ENCODE peak calls at places on chromosomes 6 and 20, in nine cellular contexts. One of them, this sample, is unnamed.
A peak's percentile ranks its signal among the peaks of the same experiment; 100 is the strongest.

GRCh38 chr6:151475653-151476523 is 17.9 kb upstream of the CCDC170 start:
- DNase-seq in upper lobe of left lung: peak; percentile 37
- DNase-seq in AG04449: no peak
- DNase-seq in tibial artery: no peak
- DNase-seq in AG09309: no peak
- DNase-seq in brain microvascular endothelial cell: peak; percentile 36
- DNase-seq in endodermal cell: peak; percentile 72
- DNase-seq in ovary: no peak
- DNase-seq in cardiac muscle cell: peak; percentile 69
- DNase-seq in this sample: peak; percentile 63

GRCh38 chr6:149202967-149203366 is 114.5 kb upstream of the TAB2 start:
- DNase-seq in cardiac muscle cell: no peak
- DNase-seq in endodermal cell: peak; percentile 56
- DNase-seq in brain microvascular endothelial cell: no peak
- DNase-seq in ovary: no peak
- DNase-seq in AG04449: no peak
- DNase-seq in tibial artery: no peak
- DNase-seq in upper lobe of left lung: no peak
- DNase-seq in AG09309: no peak
- DNase-seq in this sample: no peak

GRCh38 chr20:10492065-10492464 is 57.0 kb downstream of the SLX4IP start:
- DNase-seq in ovary: no peak
- DNase-seq in brain microvascular endothelial cell: peak; percentile 61
- DNase-seq in cardiac muscle cell: peak; percentile 84
- DNase-seq in upper lobe of left lung: peak; percentile 70
- DNase-seq in AG09309: peak; percentile 46
- DNase-seq in endodermal cell: no peak
- DNase-seq in AG04449: no peak
- DNase-seq in tibial artery: no peak
- DNase-seq in this sample: peak; percentile 78

GRCh38 chr20:21303872-21304586 is 898 bp downstream of the XRN2 start:
- DNase-seq in tibial artery: no peak
- DNase-seq in brain microvascular endothelial cell: no peak
- DNase-seq in AG09309: no peak
- DNase-seq in AG04449: no peak
- DNase-seq in upper lobe of left lung: no peak
- DNase-seq in cardiac muscle cell: peak; percentile 36
- DNase-seq in ovary: no peak
- DNase-seq in endodermal cell: no peak
- DNase-seq in this sample: no peak

GRCh38 chr20:32638848-32639247 is 34.9 kb downstream of the C20orf203 start:
- DNase-seq in upper lobe of left lung: no peak
- DNase-seq in brain microvascular endothelial cell: no peak
- DNase-seq in ovary: peak; percentile 54
- DNase-seq in endodermal cell: peak; percentile 65
- DNase-seq in AG09309: no peak
- DNase-seq in tibial artery: no peak
- DNase-seq in AG04449: no peak
- DNase-seq in cardiac muscle cell: peak; percentile 50
- DNase-seq in this sample: no peak

GRCh38 chr20:34705383-34706021 is 1.4 kb downstream of the TP53INP2 start:
- DNase-seq in upper lobe of left lung: peak; percentile 61
- DNase-seq in endodermal cell: peak; percentile 62
- DNase-seq in AG09309: no peak
- DNase-seq in ovary: no peak
- DNase-seq in brain microvascular endothelial cell: peak; percentile 20
- DNase-seq in cardiac muscle cell: peak; percentile 16
- DNase-seq in AG04449: no peak
- DNase-seq in tibial artery: peak; percentile 68
- DNase-seq in this sample: peak; percentile 69

GRCh38 chr6:113073611-113074191 is 726.6 kb downstream of the RFPL4B start:
- DNase-seq in cardiac muscle cell: peak; percentile 63
- DNase-seq in AG04449: peak; percentile 16
- DNase-seq in AG09309: no peak
- DNase-seq in endodermal cell: no peak
- DNase-seq in ovary: no peak
- DNase-seq in brain microvascular endothelial cell: no peak
- DNase-seq in tibial artery: no peak
- DNase-seq in upper lobe of left lung: no peak
- DNase-seq in this sample: peak; percentile 38

GRCh38 chr20:3632311-3633004 is 30.7 kb downstream of the GFRA4 start:
- DNase-seq in AG04449: no peak
- DNase-seq in upper lobe of left lung: no peak
- DNase-seq in endodermal cell: no peak
- DNase-seq in ovary: no peak
- DNase-seq in brain microvascular endothelial cell: no peak
- DNase-seq in tibial artery: no peak
- DNase-seq in cardiac muscle cell: no peak
- DNase-seq in AG09309: no peak
- DNase-seq in this sample: no peak

GRCh38 chr20:25398363-25399037 is 7.9 kb upstream of the ABHD12 start:
- DNase-seq in upper lobe of left lung: no peak
- DNase-seq in tibial artery: no peak
- DNase-seq in brain microvascular endothelial cell: no peak
- DNase-seq in cardiac muscle cell: no peak
- DNase-seq in AG04449: no peak
- DNase-seq in ovary: no peak
- DNase-seq in AG09309: no peak
- DNase-seq in endodermal cell: no peak
- DNase-seq in this sample: peak; percentile 48

GRCh38 chr6:138545621-138545980 is 46.3 kb upstream of the NHSL1 start:
- DNase-seq in brain microvascular endothelial cell: peak; percentile 74
- DNase-seq in endodermal cell: peak; percentile 95
- DNase-seq in tibial artery: peak; percentile 74
- DNase-seq in ovary: peak; percentile 52
- DNase-seq in AG04449: no peak
- DNase-seq in cardiac muscle cell: peak; percentile 89
- DNase-seq in AG09309: no peak
- DNase-seq in upper lobe of left lung: peak; percentile 82
- DNase-seq in this sample: peak; percentile 56

GRCh38 chr6:124434416-124434815 is 527.8 kb upstream of the RNF217 start:
- DNase-seq in ovary: no peak
- DNase-seq in tibial artery: no peak
- DNase-seq in endodermal cell: no peak
- DNase-seq in AG09309: no peak
- DNase-seq in AG04449: no peak
- DNase-seq in upper lobe of left lung: no peak
- DNase-seq in brain microvascular endothelial cell: no peak
- DNase-seq in cardiac muscle cell: no peak
- DNase-seq in this sample: peak; percentile 0

GRCh38 chr6:119351005-119351394 is 1.4 kb upstream of the MAN1A1 start:
- DNase-seq in upper lobe of left lung: no peak
- DNase-seq in AG04449: no peak
- DNase-seq in cardiac muscle cell: peak; percentile 73
- DNase-seq in AG09309: peak; percentile 17
- DNase-seq in ovary: no peak
- DNase-seq in brain microvascular endothelial cell: no peak
- DNase-seq in tibial artery: no peak
- DNase-seq in endodermal cell: no peak
- DNase-seq in this sample: peak; percentile 67

GRCh38 chr20:10167025-10167424 is 51.6 kb upstream of the SNAP25 start:
- DNase-seq in cardiac muscle cell: no peak
- DNase-seq in tibial artery: no peak
- DNase-seq in ovary: no peak
- DNase-seq in AG04449: no peak
- DNase-seq in endodermal cell: no peak
- DNase-seq in brain microvascular endothelial cell: no peak
- DNase-seq in AG09309: no peak
- DNase-seq in upper lobe of left lung: no peak
- DNase-seq in this sample: no peak

GRCh38 chr20:64077876-64078551 is 1.3 kb downstream of the RGS19 start:
- DNase-seq in ovary: no peak
- DNase-seq in endodermal cell: peak; percentile 68
- DNase-seq in tibial artery: no peak
- DNase-seq in AG04449: no peak
- DNase-seq in AG09309: no peak
- DNase-seq in brain microvascular endothelial cell: no peak
- DNase-seq in cardiac muscle cell: no peak
- DNase-seq in upper lobe of left lung: peak; percentile 71
- DNase-seq in this sample: no peak

GRCh38 chr20:4720977-4721349 is 746 bp upstream of the PRND start:
- DNase-seq in endodermal cell: peak; percentile 64
- DNase-seq in ovary: peak; percentile 44
- DNase-seq in brain microvascular endothelial cell: no peak
- DNase-seq in AG09309: no peak
- DNase-seq in upper lobe of left lung: no peak
- DNase-seq in tibial artery: no peak
- DNase-seq in AG04449: no peak
- DNase-seq in cardiac muscle cell: no peak
- DNase-seq in this sample: no peak

DNA sequence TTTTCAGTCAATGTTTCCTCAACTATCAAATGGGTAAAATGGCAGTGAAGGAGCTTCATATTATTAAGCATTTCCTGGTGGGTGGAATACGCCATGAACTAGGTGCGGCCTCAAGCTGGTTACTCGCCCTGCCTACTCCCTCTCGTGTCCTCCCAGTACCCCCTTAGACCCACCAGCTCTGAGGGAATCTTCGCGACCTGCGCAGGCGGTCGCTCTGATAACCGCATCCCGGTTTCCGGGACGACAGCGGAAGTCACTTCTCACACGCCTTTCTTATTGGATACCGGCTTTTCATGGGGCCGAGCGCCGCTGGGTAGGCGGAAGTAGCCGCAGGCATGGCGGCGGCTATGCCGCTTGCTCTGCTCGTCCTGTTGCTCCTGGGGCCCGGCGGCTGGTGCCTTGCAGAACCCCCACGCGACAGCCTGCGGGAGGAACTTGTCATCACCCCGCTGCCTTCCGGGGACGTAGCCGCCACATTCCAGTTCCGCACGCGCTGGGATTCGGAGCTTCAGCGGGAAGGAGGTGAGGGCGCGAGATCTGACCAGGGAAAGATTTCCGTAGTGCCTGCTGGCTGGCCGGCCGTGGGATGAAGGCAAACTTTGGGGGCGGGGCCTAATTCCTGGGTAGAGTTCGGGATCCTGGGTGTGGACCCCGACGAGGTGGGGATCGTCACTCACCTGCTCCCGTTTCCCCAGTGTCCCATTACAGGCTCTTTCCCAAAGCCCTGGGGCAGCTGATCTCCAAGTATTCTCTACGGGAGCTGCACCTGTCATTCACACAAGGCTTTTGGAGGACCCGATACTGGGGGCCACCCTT is at the start of gene PIGT:
- DNase-seq in brain microvascular endothelial cell: peak; percentile 76
- DNase-seq in ovary: peak; percentile 79
- DNase-seq in AG09309: peak; percentile 20
- DNase-seq in endodermal cell: peak; percentile 93
- DNase-seq in upper lobe of left lung: peak; percentile 91
- DNase-seq in AG04449: no peak
- DNase-seq in tibial artery: peak; percentile 92
- DNase-seq in cardiac muscle cell: peak; percentile 79
- DNase-seq in this sample: peak; percentile 81
- TF ChIP-seq CTCF in brain microvascular endothelial cell: no peak
- TF ChIP-seq CTCF in ovary: no peak
- TF ChIP-seq CTCF in AG09309: no peak
- TF ChIP-seq CTCF in endodermal cell: no peak
- TF ChIP-seq CTCF in upper lobe of left lung: peak; percentile 23
- TF ChIP-seq CTCF in AG04449: no peak
- TF ChIP-seq CTCF in tibial artery: no peak
- TF ChIP-seq CTCF in cardiac muscle cell: no peak
- TF ChIP-seq CTCF in this sample: no peak

DNA sequence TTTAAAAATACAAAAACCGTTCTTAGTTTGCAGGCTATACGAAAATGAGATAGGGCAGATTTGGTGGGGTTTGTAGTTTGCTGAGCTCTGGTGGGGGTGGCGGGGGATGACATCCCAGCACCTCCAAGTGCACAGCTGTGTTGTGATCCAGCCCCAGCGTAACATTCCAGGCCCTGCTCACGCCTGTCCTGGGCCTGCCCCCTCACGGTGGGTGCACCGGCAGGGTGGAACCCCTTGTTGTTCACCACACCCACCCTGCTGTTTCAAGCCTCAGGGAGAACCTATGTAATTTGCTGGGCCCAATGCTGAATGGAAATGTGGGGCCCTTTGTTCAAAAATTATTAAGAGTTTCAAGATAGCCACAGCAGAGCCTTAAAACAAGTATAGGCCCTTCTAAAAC is 25.0 kb downstream of the ARMC2 start:
- DNase-seq in endodermal cell: no peak
- DNase-seq in AG04449: no peak
- DNase-seq in brain microvascular endothelial cell: no peak
- DNase-seq in AG09309: no peak
- DNase-seq in tibial artery: no peak
- DNase-seq in upper lobe of left lung: no peak
- DNase-seq in ovary: no peak
- DNase-seq in cardiac muscle cell: no peak
- DNase-seq in this sample: no peak
- H3K4me3 ChIP-seq in endodermal cell: no peak overlapping the region
- H3K4me3 ChIP-seq in AG04449: no peak overlapping the region
- H3K4me3 ChIP-seq in brain microvascular endothelial cell: no peak overlapping the region
- H3K4me3 ChIP-seq in AG09309: no peak overlapping the region
- H3K4me3 ChIP-seq in tibial artery: no peak overlapping the region
- H3K4me3 ChIP-seq in upper lobe of left lung: no peak overlapping the region
- H3K4me3 ChIP-seq in ovary: no peak overlapping the region
- H3K4me3 ChIP-seq in cardiac muscle cell: no peak overlapping the region
- H3K4me3 ChIP-seq in this sample: no peak overlapping the region

GRCh38 chr20:51712501-51713212 is 55.5 kb downstream of the ATP9A start:
- DNase-seq in AG04449: no peak
- DNase-seq in cardiac muscle cell: peak; percentile 57
- DNase-seq in tibial artery: no peak
- DNase-seq in AG09309: no peak
- DNase-seq in endodermal cell: peak; percentile 82
- DNase-seq in brain microvascular endothelial cell: peak; percentile 21
- DNase-seq in upper lobe of left lung: no peak
- DNase-seq in ovary: no peak
- DNase-seq in this sample: peak; percentile 34
- TF ChIP-seq CTCF in AG04449: peak; percentile 48
- TF ChIP-seq CTCF in cardiac muscle cell: peak; percentile 78
- TF ChIP-seq CTCF in tibial artery: peak; percentile 22
- TF ChIP-seq CTCF in AG09309: peak; percentile 41
- TF ChIP-seq CTCF in endodermal cell: peak; percentile 82
- TF ChIP-seq CTCF in brain microvascular endothelial cell: peak; percentile 83
- TF ChIP-seq CTCF in upper lobe of left lung: no peak
- TF ChIP-seq CTCF in ovary: no peak
- TF ChIP-seq CTCF in this sample: peak; percentile 57

GRCh38 chr6:163370807-163371206 is 43.7 kb upstream of the QKI start:
- DNase-seq in upper lobe of left lung: no peak
- DNase-seq in ovary: no peak
- DNase-seq in cardiac muscle cell: no peak
- DNase-seq in AG04449: no peak
- DNase-seq in brain microvascular endothelial cell: no peak
- DNase-seq in AG09309: no peak
- DNase-seq in tibial artery: no peak
- DNase-seq in endodermal cell: no peak
- DNase-seq in this sample: no peak
- H3K4me3 ChIP-seq in upper lobe of left lung: no peak overlapping the region
- H3K4me3 ChIP-seq in ovary: no peak overlapping the region
- H3K4me3 ChIP-seq in cardiac muscle cell: no peak overlapping the region
- H3K4me3 ChIP-seq in AG04449: no peak overlapping the region
- H3K4me3 ChIP-seq in brain microvascular endothelial cell: no peak overlapping the region
- H3K4me3 ChIP-seq in AG09309: no peak overlapping the region
- H3K4me3 ChIP-seq in tibial artery: no peak overlapping the region
- H3K4me3 ChIP-seq in endodermal cell: no peak overlapping the region
- H3K4me3 ChIP-seq in this sample: no peak overlapping the region

DNA sequence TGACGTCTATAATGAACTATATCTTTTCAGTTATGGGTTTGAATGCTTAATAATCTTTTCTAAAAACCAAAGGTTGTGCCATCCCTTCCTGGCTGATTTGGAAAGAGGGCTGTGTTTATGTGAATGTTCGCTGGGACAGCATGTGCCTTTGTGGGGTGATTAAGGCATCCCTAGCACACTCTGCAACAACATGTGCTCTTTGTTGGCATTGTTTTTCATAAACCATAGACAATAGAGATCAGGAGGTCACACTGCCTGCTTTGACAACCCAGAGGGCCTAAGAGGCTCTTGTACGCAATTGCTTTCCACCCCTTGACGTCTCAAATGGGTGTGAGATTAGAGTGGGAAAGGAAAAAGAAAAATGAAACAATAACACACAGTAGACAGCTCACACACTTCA is 116.0 kb downstream of the LRRC1 start:
- DNase-seq in cardiac muscle cell: peak; percentile 40
- DNase-seq in tibial artery: no peak
- DNase-seq in ovary: no peak
- DNase-seq in upper lobe of left lung: no peak
- DNase-seq in endodermal cell: no peak
- DNase-seq in brain microvascular endothelial cell: no peak
- DNase-seq in AG04449: no peak
- DNase-seq in AG09309: no peak
- DNase-seq in this sample: peak; percentile 2
- TF ChIP-seq CTCF in cardiac muscle cell: no peak
- TF ChIP-seq CTCF in tibial artery: no peak
- TF ChIP-seq CTCF in ovary: no peak
- TF ChIP-seq CTCF in upper lobe of left lung: no peak
- TF ChIP-seq CTCF in endodermal cell: no peak
- TF ChIP-seq CTCF in brain microvascular endothelial cell: no peak
- TF ChIP-seq CTCF in AG04449: no peak
- TF ChIP-seq CTCF in AG09309: no peak
- TF ChIP-seq CTCF in this sample: no peak

This sample was measured in fibroblast of villous mesenchyme.